ENCODE peak calls at places on chromosomes 6 and 20, in eight cellular contexts. Y is H1, R is HepG2, V is K562, X is GM12878, S is endothelial cell of umbilical vein, P is GM23338, U is SK-N-SH. A is an unnamed sample.

GRCh38 chr6:89254569-89254968 is 37.4 kb upstream of the GABRR1 start:
- DNase-seq in Y (no peak), R (no peak), V (no peak), X (no peak), S (peak), P (no peak), U (no peak), A (no peak)

GRCh38 chr6:146602526-146602925 is 3.8 kb downstream of the ADGB start:
- DNase-seq in Y (no peak), R (no peak), V (no peak), X (no peak), S (no peak), P (no peak), U (no peak), A (no peak)

GRCh38 chr6:169907419-169908115 is 156.1 kb downstream of the ERMARD start:
- DNase-seq in Y (no peak), R (no peak), V (no peak), X (no peak), S (no peak), P (no peak), U (no peak), A (no peak)

GRCh38 chr20:47949230-47949629 is 163.9 kb upstream of the SULF2 start:
- DNase-seq in Y (no peak), R (no peak), V (no peak), X (no peak), S (no peak), P (no peak), U (no peak), A (no peak)

GRCh38 chr20:51144476-51144875 is 121.6 kb upstream of the KCNG1 start:
- DNase-seq in Y (no peak), R (no peak), V (no peak), X (no peak), S (no peak), P (no peak), U (no peak), A (no peak)

GRCh38 chr6:43052842-43053544 is 658 bp downstream of the CUL7 start:
- DNase-seq in Y (no peak), R (no peak), V (no peak), X (no peak), S (peak), P (peak), U (no peak), A (no peak)

GRCh38 chr6:26556263-26557070 is 18.3 kb downstream of the HMGN4 start:
- DNase-seq in Y (peak), R (peak), V (peak), X (no peak), S (peak), P (peak), U (peak), A (peak)

GRCh38 chr20:14406495-14406894 is 69.1 kb upstream of the FLRT3 start:
- DNase-seq in Y (no peak), R (peak), V (no peak), X (no peak), S (no peak), P (no peak), U (no peak), A (no peak)

GRCh38 chr20:32087117-32087516 is 22.4 kb upstream of the TM9SF4 start:
- DNase-seq in Y (no peak), R (no peak), V (no peak), X (no peak), S (no peak), P (no peak), U (no peak), A (no peak)

GRCh38 chr20:59075934-59076508 is 33.4 kb upstream of the PRELID3B start:
- DNase-seq in Y (no peak), R (no peak), V (no peak), X (no peak), S (no peak), P (no peak), U (no peak), A (no peak)

GRCh38 chr6:107656381-107656780 is 166.5 kb downstream of the SOBP start:
- DNase-seq in Y (no peak), R (no peak), V (no peak), X (no peak), S (no peak), P (no peak), U (no peak), A (no peak)

GRCh38 chr20:50108571-50109235 is 4.2 kb downstream of the UBE2V1 start:
- DNase-seq in Y (no peak), R (no peak), V (no peak), X (no peak), S (no peak), P (peak), U (no peak), A (no peak)

GRCh38 chr6:163513003-163513402 is 98.5 kb downstream of the QKI start:
- DNase-seq in Y (no peak), R (no peak), V (no peak), X (no peak), S (no peak), P (no peak), U (no peak), A (no peak)

GRCh38 chr6:16069222-16069621 is 59.7 kb upstream of the MYLIP start:
- DNase-seq in Y (peak), R (no peak), V (no peak), X (no peak), S (no peak), P (peak), U (no peak), A (no peak)

GRCh38 chr6:149437212-149437611 is 37.1 kb downstream of the SUMO4 start:
- DNase-seq in Y (no peak), R (no peak), V (no peak), X (no peak), S (no peak), P (no peak), U (no peak), A (no peak)

GRCh38 chr20:49543071-49543857 is 24.7 kb downstream of the PTGIS start:
- DNase-seq in Y (no peak), R (no peak), V (no peak), X (no peak), S (no peak), P (no peak), U (no peak), A (no peak)

GRCh38 chr6:71387179-71387578 is 98.6 kb downstream of the OGFRL1 start:
- DNase-seq in Y (no peak), R (no peak), V (no peak), X (no peak), S (no peak), P (no peak), U (no peak), A (no peak)

GRCh38 chr20:1622450-1622849 is 2.6 kb upstream of the SIRPB1 start:
- DNase-seq in Y (no peak), R (peak), V (no peak), X (no peak), S (peak), P (no peak), U (no peak), A (no peak)

GRCh38 chr20:50369225-50370035 is 140.8 kb upstream of the PTPN1 start:
- DNase-seq in Y (no peak), R (peak), V (no peak), X (no peak), S (no peak), P (no peak), U (no peak), A (no peak)

GRCh38 chr6:127392301-127392700 is 48.9 kb upstream of the ECHDC1 start:
- DNase-seq in Y (no peak), R (no peak), V (no peak), X (no peak), S (no peak), P (no peak), U (no peak), A (no peak)

GRCh38 chr6:18281564-18281963 is 17.2 kb upstream of the DEK start:
- DNase-seq in Y (no peak), R (no peak), V (no peak), X (no peak), S (no peak), P (no peak), U (no peak), A (no peak)

GRCh38 chr6:11804706-11805105 is 26.1 kb upstream of the ADTRP start:
- DNase-seq in Y (no peak), R (no peak), V (no peak), X (no peak), S (no peak), P (no peak), U (no peak), A (no peak)

GRCh38 chr20:22248052-22248667 is 336.2 kb downstream of the FOXA2 start:
- DNase-seq in Y (peak), R (peak), V (no peak), X (no peak), S (peak), P (peak), U (peak), A (no peak)

GRCh38 chr20:6882911-6883310 is 115.4 kb downstream of the BMP2 start:
- DNase-seq in Y (no peak), R (no peak), V (no peak), X (no peak), S (no peak), P (no peak), U (no peak), A (no peak)

GRCh38 chr6:106591111-106591825 is 38.0 kb downstream of the RTN4IP1 start:
- DNase-seq in Y (no peak), R (peak), V (no peak), X (no peak), S (no peak), P (no peak), U (no peak), A (no peak)

GRCh38 chr20:61940976-61941720 is 124.5 kb downstream of the TAF4 start:
- DNase-seq in Y (peak), R (no peak), V (no peak), X (no peak), S (no peak), P (no peak), U (no peak), A (no peak)

GRCh38 chr6:41643899-41644269 is 5.6 kb downstream of the MDFI start:
- DNase-seq in Y (no peak), R (no peak), V (no peak), X (no peak), S (no peak), P (no peak), U (no peak), A (no peak)
- H3K4me2 ChIP-seq in Y (peak), R (peak), V (no peak), X (no peak), S (no peak), P (peak), U (no peak), A (no peak)

GRCh38 chr20:45890077-45890996 is 671 bp downstream of the NEURL2 start:
- DNase-seq in Y (peak), R (peak), V (no peak), X (no peak), S (peak), P (peak), U (peak), A (no peak)
- TF ChIP-seq POLR2AphosphoS5 in Y (peak), R (peak), V (no peak), X (no peak), S (peak), P (peak), U (no peak), A (no peak)

GRCh38 chr20:40961176-40961575 is 67.4 kb upstream of the TOP1 start:
- DNase-seq in Y (peak), R (no peak), V (no peak), X (no peak), S (no peak), P (no peak), U (no peak), A (no peak)
- H3K4me2 ChIP-seq in Y (no peak), R (no peak), V (no peak), X (no peak), S (no peak), P (no peak), U (no peak), A (no peak)

GRCh38 chr20:37317316-37317715 is 27.9 kb downstream of the MANBAL start:
- DNase-seq in Y (no peak), R (no peak), V (no peak), X (no peak), S (no peak), P (no peak), U (no peak), A (no peak)
- TF ChIP-seq POLR2AphosphoS5 in Y (no peak), R (no peak), V (no peak), X (no peak), S (no peak), P (no peak), U (no peak), A (no peak)

DNA sequence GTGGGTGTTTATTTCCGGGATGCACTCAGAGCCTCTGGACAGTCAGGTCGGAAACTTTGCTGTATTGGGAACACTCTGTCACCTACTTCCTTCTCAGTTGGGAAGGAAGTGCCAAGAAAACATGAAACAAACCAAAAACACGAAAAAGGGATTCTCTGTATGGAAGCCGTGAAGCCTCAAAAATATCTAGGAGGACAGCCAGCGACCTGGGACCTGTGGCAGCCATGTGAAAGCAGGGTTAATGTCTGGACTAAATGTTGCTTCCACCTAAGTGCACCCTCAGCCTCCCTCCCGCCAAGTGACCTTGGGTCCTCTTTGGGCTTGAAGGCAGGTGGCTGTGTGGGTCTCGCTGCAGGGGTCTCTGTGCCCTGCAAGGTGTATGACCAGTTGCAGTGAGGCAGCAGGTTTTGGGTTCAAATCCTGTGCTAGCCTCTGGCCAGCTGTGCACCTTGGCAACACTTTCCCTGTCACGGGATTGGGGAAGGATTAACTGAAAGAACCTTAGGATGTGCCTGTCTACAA is 846 bp downstream of the MAVS start:
- DNase-seq in Y (no peak), R (no peak), V (no peak), X (no peak), S (peak), P (no peak), U (no peak), A (no peak)
- H3K4me2 ChIP-seq in Y (peak), R (peak), V (peak), X (peak), S (peak), P (peak), U (peak), A (peak)

GRCh38 chr6:14000901-14001300 is 76.1 kb downstream of the RNF182 start:
- DNase-seq in Y (no peak), R (no peak), V (no peak), X (no peak), S (no peak), P (no peak), U (no peak), A (no peak)
- TF ChIP-seq POLR2AphosphoS5 in Y (no peak), R (no peak), V (no peak), X (no peak), S (no peak), P (no peak), U (no peak), A (no peak)

A was measured in HCT116.